ENCODE peak calls at places on chromosome 7, in four cellular contexts. One of them, this sample, is unnamed. For H3K36me3, the result is how much of the 10 kb centered on the place peaks cover.

GRCh38 chr7:81725496-81726117 is 44.2 kb downstream of the HGF start:
- DNase-seq in heart right ventricle: peak
- DNase-seq in MG63: peak
- DNase-seq in SK-N-SH: peak
- DNase-seq in this sample: peak

GRCh38 chr7:36408589-36408988 is 18.9 kb downstream of the ANLN start:
- DNase-seq in heart right ventricle: no peak
- DNase-seq in MG63: no peak
- DNase-seq in SK-N-SH: no peak
- DNase-seq in this sample: no peak

GRCh38 chr7:33909312-33909711 is 4.0 kb downstream of the BMPER start:
- DNase-seq in MG63: no peak
- DNase-seq in heart right ventricle: no peak
- DNase-seq in SK-N-SH: no peak
- DNase-seq in this sample: no peak

GRCh38 chr7:135321556-135321955 is 87.9 kb downstream of the STRA8 start:
- DNase-seq in heart right ventricle: no peak
- DNase-seq in SK-N-SH: peak
- DNase-seq in MG63: no peak
- DNase-seq in this sample: no peak

GRCh38 chr7:37482953-37483352 is 34.3 kb upstream of the ELMO1 start:
- DNase-seq in heart right ventricle: no peak
- DNase-seq in MG63: no peak
- DNase-seq in SK-N-SH: peak
- DNase-seq in this sample: no peak

GRCh38 chr7:106566672-106567071 is 94.3 kb downstream of the CCDC71L start:
- DNase-seq in heart right ventricle: no peak
- DNase-seq in MG63: no peak
- DNase-seq in SK-N-SH: no peak
- DNase-seq in this sample: no peak

GRCh38 chr7:32890553-32891045 is 961 bp downstream of the KBTBD2 start:
- DNase-seq in heart right ventricle: peak
- DNase-seq in SK-N-SH: peak
- DNase-seq in MG63: peak
- DNase-seq in this sample: peak

GRCh38 chr7:75776295-75776971 is 4.4 kb upstream of the CCL26 start:
- DNase-seq in SK-N-SH: no peak
- DNase-seq in MG63: peak
- DNase-seq in heart right ventricle: no peak
- DNase-seq in this sample: peak

GRCh38 chr7:12949060-12950045 is 261.9 kb downstream of the ARL4A start:
- DNase-seq in heart right ventricle: no peak
- DNase-seq in SK-N-SH: no peak
- DNase-seq in MG63: no peak
- DNase-seq in this sample: no peak

GRCh38 chr7:13992621-13992982 is 3.1 kb upstream of the ETV1 start:
- DNase-seq in heart right ventricle: no peak
- DNase-seq in SK-N-SH: no peak
- DNase-seq in MG63: no peak
- DNase-seq in this sample: no peak

GRCh38 chr7:66826649-66827048 is 86.1 kb downstream of the RABGEF1 start:
- DNase-seq in MG63: no peak
- DNase-seq in SK-N-SH: no peak
- DNase-seq in heart right ventricle: no peak
- DNase-seq in this sample: no peak

GRCh38 chr7:102019461-102019860 is 202.0 kb downstream of the CUX1 start:
- DNase-seq in MG63: no peak
- DNase-seq in SK-N-SH: no peak
- DNase-seq in heart right ventricle: no peak
- DNase-seq in this sample: no peak

GRCh38 chr7:137577184-137577583 is 233.7 kb upstream of the PTN start:
- DNase-seq in SK-N-SH: no peak
- DNase-seq in MG63: no peak
- DNase-seq in heart right ventricle: no peak
- DNase-seq in this sample: no peak

GRCh38 chr7:46723742-46724141 is 802.7 kb upstream of the IGFBP3 start:
- DNase-seq in MG63: no peak
- DNase-seq in heart right ventricle: no peak
- DNase-seq in SK-N-SH: no peak
- DNase-seq in this sample: no peak

GRCh38 chr7:17608114-17608833 is 309.8 kb downstream of the AHR start:
- DNase-seq in heart right ventricle: no peak
- DNase-seq in SK-N-SH: no peak
- DNase-seq in MG63: no peak
- DNase-seq in this sample: peak

GRCh38 chr7:112510032-112510742 is 29.4 kb downstream of the LSMEM1 start:
- DNase-seq in SK-N-SH: no peak
- DNase-seq in heart right ventricle: no peak
- DNase-seq in MG63: no peak
- DNase-seq in this sample: peak

DNA sequence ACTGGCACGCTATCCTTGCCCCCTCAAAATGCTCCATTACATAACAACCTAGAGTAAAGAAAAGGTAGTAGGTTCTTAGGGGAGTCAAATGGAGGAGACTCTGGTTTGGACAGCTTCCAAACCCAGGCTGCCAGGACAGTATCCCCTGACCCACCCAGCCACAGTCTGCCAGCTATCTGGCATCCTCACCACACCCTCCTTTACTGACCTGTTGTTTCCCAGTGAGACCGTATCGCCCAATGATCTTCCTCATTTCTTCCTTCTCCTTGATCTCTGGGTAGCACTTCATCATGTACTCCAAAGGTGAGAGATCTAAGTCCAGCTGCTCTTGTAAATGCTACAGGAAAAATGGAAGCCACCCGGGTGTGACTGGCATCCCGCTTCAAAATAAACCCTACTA is 5.1 kb upstream of the H2BK1 start:
- DNase-seq in heart right ventricle: no peak
- DNase-seq in SK-N-SH: no peak
- DNase-seq in MG63: no peak
- DNase-seq in this sample: no peak
- H3K36me3 ChIP-seq in heart right ventricle: half or more
- H3K36me3 ChIP-seq in SK-N-SH: half or more
- H3K36me3 ChIP-seq in MG63: under half
- H3K36me3 ChIP-seq in this sample: half or more

GRCh38 chr7:43639858-43640491 is 57.1 kb downstream of the STK17A start:
- DNase-seq in MG63: peak
- DNase-seq in heart right ventricle: peak
- DNase-seq in SK-N-SH: no peak
- DNase-seq in this sample: peak

GRCh38 chr7:43634384-43634783 is 51.5 kb downstream of the STK17A start:
- DNase-seq in heart right ventricle: no peak
- DNase-seq in SK-N-SH: no peak
- DNase-seq in MG63: no peak
- DNase-seq in this sample: no peak

GRCh38 chr7:43640679-43641078 is 57.8 kb downstream of the STK17A start:
- DNase-seq in heart right ventricle: no peak
- DNase-seq in SK-N-SH: no peak
- DNase-seq in MG63: no peak
- DNase-seq in this sample: no peak

GRCh38 chr7:43636093-43636492 is 53.2 kb downstream of the STK17A start:
- DNase-seq in SK-N-SH: no peak
- DNase-seq in heart right ventricle: no peak
- DNase-seq in MG63: peak
- DNase-seq in this sample: peak

GRCh38 chr7:43637114-43637806 is 54.4 kb downstream of the STK17A start:
- DNase-seq in heart right ventricle: no peak
- DNase-seq in SK-N-SH: no peak
- DNase-seq in MG63: no peak
- DNase-seq in this sample: no peak
- H3K36me3 ChIP-seq in heart right ventricle: half or more
- H3K36me3 ChIP-seq in SK-N-SH: half or more
- H3K36me3 ChIP-seq in MG63: half or more
- H3K36me3 ChIP-seq in this sample: under half

GRCh38 chr7:105000927-105001336 is 13.1 kb upstream of the KMT2E start:
- DNase-seq in heart right ventricle: no peak
- DNase-seq in SK-N-SH: no peak
- DNase-seq in MG63: no peak
- DNase-seq in this sample: no peak
- H3K36me3 ChIP-seq in heart right ventricle: under half
- H3K36me3 ChIP-seq in SK-N-SH: under half
- H3K36me3 ChIP-seq in MG63: under half
- H3K36me3 ChIP-seq in this sample: under half

GRCh38 chr7:111101856-111102646 is 11.1 kb downstream of the LRRN3 start:
- DNase-seq in MG63: no peak
- DNase-seq in SK-N-SH: peak
- DNase-seq in heart right ventricle: no peak
- DNase-seq in this sample: no peak
- H3K36me3 ChIP-seq in MG63: under half
- H3K36me3 ChIP-seq in SK-N-SH: under half
- H3K36me3 ChIP-seq in heart right ventricle: under half
- H3K36me3 ChIP-seq in this sample: under half

GRCh38 chr7:26193432-26194206 is 6.9 kb downstream of the HNRNPA2B1 start:
- DNase-seq in heart right ventricle: no peak
- DNase-seq in SK-N-SH: no peak
- DNase-seq in MG63: no peak
- DNase-seq in this sample: no peak

GRCh38 chr7:26195867-26196266 is 4.7 kb downstream of the HNRNPA2B1 start:
- DNase-seq in MG63: no peak
- DNase-seq in heart right ventricle: no peak
- DNase-seq in SK-N-SH: no peak
- DNase-seq in this sample: no peak

GRCh38 chr7:26197153-26198115 is 3.1 kb downstream of the HNRNPA2B1 start:
- DNase-seq in heart right ventricle: no peak
- DNase-seq in MG63: no peak
- DNase-seq in SK-N-SH: no peak
- DNase-seq in this sample: no peak

GRCh38 chr7:26196305-26196704 is 4.2 kb downstream of the HNRNPA2B1 start:
- DNase-seq in MG63: no peak
- DNase-seq in heart right ventricle: no peak
- DNase-seq in SK-N-SH: no peak
- DNase-seq in this sample: no peak

GRCh38 chr7:26195182-26195581 is 5.4 kb downstream of the HNRNPA2B1 start:
- DNase-seq in heart right ventricle: no peak
- DNase-seq in MG63: no peak
- DNase-seq in SK-N-SH: no peak
- DNase-seq in this sample: no peak
- H3K36me3 ChIP-seq in heart right ventricle: half or more
- H3K36me3 ChIP-seq in MG63: half or more
- H3K36me3 ChIP-seq in SK-N-SH: half or more
- H3K36me3 ChIP-seq in this sample: half or more

DNA sequence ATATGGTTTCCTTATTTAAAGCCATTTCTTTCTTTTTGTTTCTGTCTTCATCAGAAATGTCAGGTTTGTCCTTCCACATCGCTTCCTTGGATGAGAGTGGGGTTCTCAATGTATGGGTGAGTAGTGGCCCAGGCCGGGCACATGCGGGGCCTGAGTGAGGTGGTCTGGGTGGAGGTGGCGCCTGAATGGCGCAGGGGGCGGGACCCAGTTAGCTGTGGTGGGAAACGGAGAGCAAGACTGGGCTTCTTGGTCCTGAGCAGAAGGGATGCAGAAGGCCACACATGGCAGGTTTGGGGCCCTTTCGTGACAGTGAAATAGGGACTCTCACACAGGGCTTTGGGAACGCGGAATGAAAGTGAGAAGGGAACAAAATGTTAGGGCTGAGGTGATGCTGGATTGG is 70.0 kb downstream of the DYNC2I1 start:
- DNase-seq in heart right ventricle: no peak
- DNase-seq in SK-N-SH: no peak
- DNase-seq in MG63: no peak
- DNase-seq in this sample: no peak
- H3K36me3 ChIP-seq in heart right ventricle: half or more
- H3K36me3 ChIP-seq in SK-N-SH: half or more
- H3K36me3 ChIP-seq in MG63: under half
- H3K36me3 ChIP-seq in this sample: under half

GRCh38 chr7:73449422-73449821 is 15.8 kb downstream of the FZD9 start:
- DNase-seq in MG63: no peak
- DNase-seq in SK-N-SH: no peak
- DNase-seq in heart right ventricle: no peak
- DNase-seq in this sample: no peak
- H3K36me3 ChIP-seq in MG63: half or more
- H3K36me3 ChIP-seq in SK-N-SH: half or more
- H3K36me3 ChIP-seq in heart right ventricle: half or more
- H3K36me3 ChIP-seq in this sample: half or more

DNA sequence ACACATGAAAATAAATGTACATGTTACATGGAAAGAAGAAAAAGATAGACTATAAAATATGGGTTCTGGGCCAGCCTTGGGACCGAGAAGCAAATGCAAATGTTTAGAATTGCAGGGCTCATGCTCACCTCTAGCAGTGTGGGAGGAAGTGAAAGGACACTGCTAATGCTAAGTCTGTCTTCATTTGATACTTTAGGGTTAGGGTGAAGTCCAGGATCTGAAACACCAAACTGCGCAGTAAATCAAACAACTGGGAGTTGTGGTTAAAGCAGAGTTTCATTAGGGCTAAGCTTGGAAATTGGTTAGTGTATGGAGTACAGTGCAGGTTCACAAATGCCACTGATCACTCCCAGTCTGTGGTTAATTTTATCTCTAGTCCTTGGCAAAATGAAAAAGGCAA is 73.2 kb upstream of the PDK4 start:
- DNase-seq in heart right ventricle: no peak
- DNase-seq in MG63: no peak
- DNase-seq in SK-N-SH: no peak
- DNase-seq in this sample: no peak
- H3K36me3 ChIP-seq in heart right ventricle: under half
- H3K36me3 ChIP-seq in MG63: under half
- H3K36me3 ChIP-seq in SK-N-SH: under half
- H3K36me3 ChIP-seq in this sample: under half

DNA sequence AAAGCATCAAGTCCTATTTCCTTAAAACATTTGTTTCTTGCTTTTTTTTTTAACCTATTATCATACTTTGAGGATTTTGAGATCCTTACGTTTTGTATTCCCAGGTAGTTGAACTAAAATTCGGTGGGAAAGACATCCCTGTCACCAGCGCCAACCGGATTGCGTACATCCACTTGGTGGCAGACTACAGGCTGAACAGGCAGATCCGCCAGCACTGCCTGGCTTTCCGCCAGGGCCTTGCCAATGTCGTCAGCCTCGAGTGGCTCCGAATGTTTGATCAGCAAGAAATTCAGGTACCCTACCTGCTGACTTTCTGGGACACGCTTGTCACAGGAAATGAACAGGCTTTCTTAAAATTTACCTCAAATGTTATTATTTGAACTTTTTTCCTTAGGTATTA is 83.0 kb upstream of the DNAJB6 start:
- DNase-seq in heart right ventricle: peak
- DNase-seq in SK-N-SH: no peak
- DNase-seq in MG63: no peak
- DNase-seq in this sample: no peak
- H3K36me3 ChIP-seq in heart right ventricle: half or more
- H3K36me3 ChIP-seq in SK-N-SH: half or more
- H3K36me3 ChIP-seq in MG63: under half
- H3K36me3 ChIP-seq in this sample: under half